ENCODE peak calls at places on chromosomes 12 and 14, in five cellular contexts. K is heart right ventricle, H is body of pancreas, U is uterus, I is fibroblast of lung. Z is an unnamed sample.
A peak's percentile ranks its signal among the peaks of the same experiment; 100 is the strongest.

GRCh38 chr12:6461401-6462233 is 8.9 kb downstream of the VAMP1 start:
- DNase-seq in H (peak; percentile 81), U (no peak), K (no peak), I (no peak), Z (no peak)

GRCh38 chr12:25328082-25328712 is 77.5 kb upstream of the KRAS start:
- DNase-seq in K (no peak), U (no peak), I (peak; percentile 65), H (peak; percentile 74), Z (no peak)

GRCh38 chr12:62106547-62107175 is 153.5 kb upstream of the USP15 start:
- DNase-seq in K (no peak), U (no peak), H (no peak), I (no peak), Z (no peak)

GRCh38 chr14:58488550-58488949 is 61.0 kb downstream of the KIAA0586 start:
- DNase-seq in K (no peak), U (no peak), I (peak; percentile 57), H (no peak), Z (no peak)

GRCh38 chr12:130982565-130983225 is 29.0 kb downstream of the ADGRD1 start:
- DNase-seq in I (no peak), U (no peak), H (no peak), K (no peak), Z (no peak)

GRCh38 chr12:2893007-2893406 is 2.3 kb downstream of the TULP3 start:
- DNase-seq in U (peak; percentile 39), K (no peak), H (peak; percentile 14), I (peak; percentile 91), Z (no peak)

GRCh38 chr14:50379563-50379962 is 17.1 kb downstream of the CDKL1 start:
- DNase-seq in H (no peak), K (no peak), U (no peak), I (no peak), Z (no peak)

GRCh38 chr14:57382283-57382682 is 8.1 kb upstream of the NAA30 start:
- DNase-seq in I (peak; percentile 86), U (no peak), K (no peak), H (no peak), Z (no peak)

GRCh38 chr12:56234746-56235436 is 5.0 kb downstream of the SLC39A5 start:
- DNase-seq in K (no peak), H (peak; percentile 47), I (no peak), U (no peak), Z (no peak)

GRCh38 chr12:80838024-80838658 is 99.6 kb downstream of the LIN7A start:
- DNase-seq in I (no peak), H (peak; percentile 18), U (no peak), K (no peak), Z (no peak)

GRCh38 chr14:23557521-23557920 is 1.4 kb downstream of the THTPA start:
- DNase-seq in H (no peak), K (no peak), U (no peak), I (no peak), Z (no peak)

GRCh38 chr14:69650948-69651369 is 39.6 kb downstream of the SUSD6 start:
- DNase-seq in H (no peak), I (peak; percentile 43), U (no peak), K (no peak), Z (no peak)

GRCh38 chr12:62260733-62261683 is 804 bp downstream of the USP15 start:
- DNase-seq in H (peak; percentile 55), I (peak; percentile 58), U (no peak), K (peak; percentile 17), Z (no peak)

GRCh38 chr12:9925746-9926393 is 6.3 kb downstream of the CLEC2A start:
- DNase-seq in H (no peak), I (peak; percentile 23), K (peak; percentile 8), U (no peak), Z (no peak)
- H3K4me3 ChIP-seq in H (no peak overlapping the region), I (peak overlapping the region; percentile 33), K (no peak overlapping the region), U (no peak overlapping the region), Z (peak overlapping the region; percentile 22)

GRCh38 chr12:102120564-102120873 is 536 bp downstream of the PARPBP start:
- DNase-seq in H (no peak), K (no peak), U (no peak), I (no peak), Z (no peak)
- H3K4me1 ChIP-seq in H (peaks cover 13% of the 10 kb centered on the region), K (peaks cover 21% of the 10 kb centered on the region), U (peaks cover 5% of the 10 kb centered on the region), I (no peaks in the 10 kb centered on the region), Z (peaks cover 3% of the 10 kb centered on the region)

GRCh38 chr12:123621101-123621500 is 12.4 kb downstream of the EIF2B1 start:
- DNase-seq in U (no peak), K (no peak), I (no peak), H (no peak), Z (no peak)
- H3K4me3 ChIP-seq in U (no peak overlapping the region), K (no peak overlapping the region), I (no peak overlapping the region), H (no peak overlapping the region), Z (no peak overlapping the region)

DNA sequence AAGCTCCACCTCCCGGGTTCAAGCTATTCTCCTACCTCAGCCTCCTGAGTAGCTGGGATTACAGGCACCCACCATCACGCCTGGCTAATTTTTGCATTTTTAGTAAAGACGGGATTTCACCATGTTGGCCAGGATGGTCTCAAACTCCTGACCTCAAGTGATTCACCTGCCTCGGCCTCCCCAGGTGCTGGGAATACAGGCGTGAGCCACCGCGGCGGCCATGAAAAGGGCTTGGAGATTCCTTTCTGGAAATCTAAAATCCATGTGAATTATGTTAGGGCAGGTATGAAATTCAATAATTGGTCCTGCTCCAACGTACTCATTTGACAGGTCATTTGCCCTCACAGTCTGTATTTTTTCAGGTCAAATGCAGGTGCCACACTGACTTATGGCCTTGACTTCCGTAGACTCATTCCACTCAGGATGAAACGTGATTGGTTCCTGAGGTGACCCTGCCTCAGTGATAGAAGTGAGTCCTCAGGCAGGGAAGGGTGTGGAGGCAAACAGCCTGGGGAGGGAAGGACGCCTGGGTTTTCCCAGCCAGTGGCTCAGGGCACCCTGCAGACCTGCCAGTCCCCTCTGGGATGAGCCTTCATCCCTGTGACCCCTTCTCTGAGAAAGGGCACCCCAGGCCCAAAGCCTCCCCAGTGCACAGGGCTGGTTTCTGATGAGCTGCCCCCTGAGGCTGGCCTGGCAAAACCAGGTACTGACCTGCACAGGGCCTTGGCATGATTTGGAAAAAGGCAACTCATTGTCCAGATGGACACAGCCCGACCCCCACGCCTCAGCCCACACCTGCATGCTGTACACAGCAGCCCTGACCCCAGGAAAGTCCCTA is 48.7 kb downstream of the PSMA6 start:
- DNase-seq in H (no peak), U (no peak), K (no peak), I (no peak), Z (peak; percentile 61)
- H3K4me1 ChIP-seq in H (peaks cover 56% of the 10 kb centered on the region), U (peaks cover 40% of the 10 kb centered on the region), K (peaks cover 78% of the 10 kb centered on the region), I (peaks cover 26% of the 10 kb centered on the region), Z (peaks cover 31% of the 10 kb centered on the region)